ENCODE peak calls at places on chromosomes 3 and 15, in four cellular contexts. F, Z, N and D are unnamed samples.

GRCh38 chr15:32718082-32718821 is 448 bp downstream of the GREM1 start:
- DNase-seq in F (no peak), Z (no peak), N (no peak), D (peak)

GRCh38 chr3:170714562-170715535 is 129.0 kb upstream of the SLC7A14 start:
- DNase-seq in F (no peak), Z (no peak), N (no peak), D (no peak)

GRCh38 chr3:145898487-145898886 is 262.5 kb downstream of the PLOD2 start:
- DNase-seq in F (no peak), Z (no peak), N (no peak), D (no peak)

GRCh38 chr3:155995525-155996370 is 124.6 kb upstream of the KCNAB1 start:
- DNase-seq in F (no peak), Z (no peak), N (no peak), D (peak)

GRCh38 chr3:127915115-127915936 is at the start of gene KBTBD12:
- DNase-seq in F (peak), Z (peak), N (peak), D (peak)

GRCh38 chr3:170909129-170909903 is 879 bp upstream of the EIF5A2 start:
- DNase-seq in F (peak), Z (no peak), N (peak), D (no peak)

GRCh38 chr3:184562875-184563568 is 1.4 kb downstream of the EPHB3 start:
- DNase-seq in F (no peak), Z (no peak), N (no peak), D (no peak)

GRCh38 chr3:43728476-43728875 is 37.7 kb downstream of the ABHD5 start:
- DNase-seq in F (no peak), Z (no peak), N (no peak), D (no peak)

GRCh38 chr15:67506775-67507747 is 13.9 kb upstream of the C15orf61 start:
- DNase-seq in F (no peak), Z (no peak), N (no peak), D (no peak)

GRCh38 chr3:168977696-168978374 is 685.7 kb downstream of the MECOM start:
- DNase-seq in F (no peak), Z (no peak), N (no peak), D (no peak)

GRCh38 chr15:97941572-97941971 is 18.9 kb upstream of the ARRDC4 start:
- DNase-seq in F (no peak), Z (peak), N (no peak), D (no peak)

GRCh38 chr15:57217716-57218598 is 158.3 kb upstream of the CGNL1 start:
- DNase-seq in F (no peak), Z (no peak), N (no peak), D (no peak)

GRCh38 chr15:31365032-31365654 is 38.5 kb downstream of the KLF13 start:
- DNase-seq in F (no peak), Z (no peak), N (no peak), D (no peak)

GRCh38 chr15:44584162-44584749 is 47.3 kb downstream of the EIF3J start:
- DNase-seq in F (no peak), Z (peak), N (no peak), D (no peak)

GRCh38 chr15:27086146-27086545 is 115.2 kb downstream of the GABRG3 start:
- DNase-seq in F (no peak), Z (no peak), N (no peak), D (no peak)

GRCh38 chr15:70036585-70037343 is 61.0 kb downstream of the TLE3 start:
- DNase-seq in F (no peak), Z (no peak), N (no peak), D (peak)

GRCh38 chr3:62525276-62525675 is 151.9 kb upstream of the FEZF2 start:
- DNase-seq in F (no peak), Z (no peak), N (no peak), D (no peak)

GRCh38 chr3:166527325-166527724 is 690.1 kb upstream of the BCHE start:
- DNase-seq in F (no peak), Z (no peak), N (no peak), D (no peak)

GRCh38 chr15:56838085-56838484 is 80.4 kb upstream of the TCF12 start:
- DNase-seq in F (no peak), Z (no peak), N (no peak), D (no peak)

GRCh38 chr15:64004582-64004981 is 41.7 kb downstream of the DAPK2 start:
- DNase-seq in F (peak), Z (peak), N (no peak), D (no peak)

GRCh38 chr3:176927985-176928931 is 269.0 kb downstream of the TBL1XR1 start:
- DNase-seq in F (no peak), Z (no peak), N (no peak), D (no peak)

GRCh38 chr15:95930659-95931375 is 399.7 kb upstream of the NR2F2 start:
- DNase-seq in F (no peak), Z (no peak), N (no peak), D (no peak)

GRCh38 chr15:35098737-35099136 is 13.6 kb upstream of the NANOGP8 start:
- DNase-seq in F (no peak), Z (no peak), N (no peak), D (no peak)

DNA sequence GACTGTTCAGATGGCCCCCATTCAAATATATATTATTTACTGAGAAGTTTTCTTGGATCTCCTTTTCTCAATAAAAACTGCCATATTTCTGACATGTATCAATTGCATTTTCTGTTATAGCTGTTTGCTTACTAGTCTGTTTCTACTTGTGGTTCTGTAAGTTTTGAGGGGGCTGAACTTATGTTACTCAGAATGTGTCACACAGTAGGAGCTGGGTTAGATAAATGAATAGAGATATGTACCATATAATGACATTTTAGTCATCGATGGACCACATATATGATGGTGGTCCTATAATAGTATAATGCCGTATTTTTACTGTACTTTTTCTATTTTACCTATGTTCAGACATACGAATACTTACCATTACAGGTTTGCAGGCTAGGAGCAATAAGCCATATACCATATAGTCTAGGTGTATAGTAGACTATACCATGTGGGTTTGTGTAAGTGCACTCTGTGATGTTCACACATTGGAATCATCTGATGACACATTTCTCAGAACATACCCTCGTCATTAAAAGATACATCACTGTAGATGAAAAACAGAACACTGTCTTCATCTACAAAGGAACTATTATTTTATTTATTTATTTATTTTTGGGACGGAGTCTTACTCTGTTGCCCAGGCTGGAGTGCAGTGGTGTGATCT is 22.3 kb downstream of the PPP4R2 start:
- DNase-seq in F (no peak), Z (no peak), N (no peak), D (no peak)
- TF ChIP-seq CTCF in F (no peak), Z (no peak), N (no peak), D (no peak)

GRCh38 chr3:22901684-22902083 is 301.4 kb upstream of the UBE2E2 start:
- DNase-seq in F (no peak), Z (no peak), N (no peak), D (no peak)
- TF ChIP-seq CTCF in F (no peak), Z (no peak), N (no peak), D (no peak)

GRCh38 chr3:45534580-45535080 is 59.9 kb upstream of the LIMD1 start:
- DNase-seq in F (no peak), Z (no peak), N (no peak), D (no peak)

GRCh38 chr3:45536316-45536715 is 58.2 kb upstream of the LIMD1 start:
- DNase-seq in F (no peak), Z (no peak), N (no peak), D (no peak)

GRCh38 chr3:45537596-45537959 is 57.0 kb upstream of the LIMD1 start:
- DNase-seq in F (no peak), Z (no peak), N (no peak), D (no peak)

GRCh38 chr3:45538641-45538986 is 55.9 kb upstream of the LIMD1 start:
- DNase-seq in F (no peak), Z (no peak), N (no peak), D (no peak)

GRCh38 chr3:45537960-45538640 is 56.5 kb upstream of the LIMD1 start:
- DNase-seq in F (no peak), Z (no peak), N (peak), D (no peak)
- TF ChIP-seq CTCF in F (no peak), Z (no peak), N (no peak), D (no peak)

DNA sequence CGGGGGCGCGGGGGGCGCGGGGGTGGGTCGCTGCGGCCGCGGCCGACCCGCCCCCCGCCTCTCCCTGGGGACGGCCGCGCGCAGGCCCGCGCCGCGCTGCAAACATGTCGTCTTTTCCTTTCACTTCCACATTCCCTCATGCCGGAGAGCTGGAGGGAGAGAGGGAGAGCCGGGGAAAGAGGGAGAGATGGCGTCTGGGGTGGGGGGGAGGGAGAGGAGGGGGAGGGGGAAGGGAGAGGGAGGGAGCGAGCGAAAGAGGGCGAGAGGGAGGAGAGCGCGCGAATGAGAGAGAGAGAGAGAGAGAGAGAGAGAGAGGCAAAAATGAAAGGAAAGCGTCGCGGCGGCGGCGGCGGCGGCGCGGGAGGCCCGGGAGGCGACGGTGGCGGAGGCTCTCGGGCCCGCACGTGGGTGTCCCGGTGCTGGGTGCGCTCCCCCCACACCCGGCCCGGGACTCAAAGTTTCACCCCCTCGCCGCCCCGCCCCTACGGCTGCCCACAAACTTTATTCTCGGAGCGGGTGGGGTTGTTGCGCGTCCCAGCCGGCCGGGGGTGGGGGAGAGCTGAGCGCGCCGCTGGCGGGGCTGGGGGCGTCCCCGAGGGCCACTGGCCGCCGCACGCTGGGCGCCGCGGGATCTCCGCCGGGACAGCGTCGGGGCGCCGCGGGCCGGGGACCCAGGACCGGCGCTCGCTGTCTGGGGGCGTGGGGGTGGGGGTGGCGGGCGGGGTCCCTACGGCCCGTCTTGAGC is 731 bp downstream of the ZNF710 start:
- DNase-seq in F (peak), Z (peak), N (peak), D (peak)
- TF ChIP-seq CTCF in F (no peak), Z (no peak), N (no peak), D (no peak)

GRCh38 chr3:30632065-30632464 is 25.7 kb downstream of the TGFBR2 start:
- DNase-seq in F (no peak), Z (no peak), N (no peak), D (no peak)

GRCh38 chr3:30629736-30630135 is 23.3 kb downstream of the TGFBR2 start:
- DNase-seq in F (no peak), Z (no peak), N (no peak), D (no peak)

GRCh38 chr3:30632521-30632920 is 26.1 kb downstream of the TGFBR2 start:
- DNase-seq in F (no peak), Z (no peak), N (no peak), D (no peak)

GRCh38 chr3:30630238-30631030 is 24.0 kb downstream of the TGFBR2 start:
- DNase-seq in F (no peak), Z (no peak), N (no peak), D (no peak)

GRCh38 chr3:30631237-30631961 is 25.0 kb downstream of the TGFBR2 start:
- DNase-seq in F (peak), Z (no peak), N (no peak), D (no peak)
- TF ChIP-seq CTCF in F (no peak), Z (no peak), N (no peak), D (no peak)

GRCh38 chr3:160163259-160163878 is 61.9 kb upstream of the C3orf80 start:
- DNase-seq in F (no peak), Z (no peak), N (no peak), D (no peak)
- TF ChIP-seq CTCF in F (peak), Z (peak), N (peak), D (peak)